ENCODE peak calls at places on chromosomes 16 and 17, in four cellular contexts. One of them, this sample, is unnamed.

GRCh38 chr17:61475726-61476125 is 23.5 kb downstream of the TBX4 start:
- DNase-seq in HepG2: no peak
- DNase-seq in H1: no peak
- DNase-seq in GM12878: no peak
- DNase-seq in this sample: no peak

GRCh38 chr16:14600164-14600563 is 29.9 kb downstream of the PARN start:
- DNase-seq in HepG2: peak
- DNase-seq in H1: no peak
- DNase-seq in GM12878: no peak
- DNase-seq in this sample: peak

GRCh38 chr17:8741771-8742170 is 2.9 kb downstream of the CCDC42 start:
- DNase-seq in HepG2: no peak
- DNase-seq in H1: no peak
- DNase-seq in GM12878: no peak
- DNase-seq in this sample: no peak

GRCh38 chr17:40542562-40543411 is 22.5 kb downstream of the CCR7 start:
- DNase-seq in HepG2: peak
- DNase-seq in H1: no peak
- DNase-seq in GM12878: no peak
- DNase-seq in this sample: no peak

GRCh38 chr16:21994856-21995465 is 6.0 kb downstream of the PDZD9 start:
- DNase-seq in HepG2: peak
- DNase-seq in H1: no peak
- DNase-seq in GM12878: no peak
- DNase-seq in this sample: no peak

GRCh38 chr17:17235212-17236174 is 1.5 kb downstream of the FLCN start:
- DNase-seq in HepG2: peak
- DNase-seq in H1: no peak
- DNase-seq in GM12878: no peak
- DNase-seq in this sample: no peak

GRCh38 chr17:12024332-12024731 is 3.7 kb downstream of the MAP2K4 start:
- DNase-seq in HepG2: peak
- DNase-seq in H1: no peak
- DNase-seq in GM12878: no peak
- DNase-seq in this sample: no peak

GRCh38 chr16:1377406-1378010 is 25.8 kb downstream of the GNPTG start:
- DNase-seq in HepG2: no peak
- DNase-seq in H1: no peak
- DNase-seq in GM12878: no peak
- DNase-seq in this sample: no peak

GRCh38 chr16:51636913-51637743 is 486.1 kb upstream of the SALL1 start:
- DNase-seq in HepG2: no peak
- DNase-seq in H1: peak
- DNase-seq in GM12878: no peak
- DNase-seq in this sample: peak

GRCh38 chr17:64148699-64149098 is 18.8 kb upstream of the ERN1 start:
- DNase-seq in HepG2: no peak
- DNase-seq in H1: no peak
- DNase-seq in GM12878: no peak
- DNase-seq in this sample: peak

GRCh38 chr17:58264407-58265103 is 16.2 kb downstream of the MPO start:
- DNase-seq in HepG2: no peak
- DNase-seq in H1: no peak
- DNase-seq in GM12878: no peak
- DNase-seq in this sample: no peak

GRCh38 chr16:51896013-51896412 is 650.9 kb downstream of the TOX3 start:
- DNase-seq in HepG2: no peak
- DNase-seq in H1: peak
- DNase-seq in GM12878: no peak
- DNase-seq in this sample: peak

GRCh38 chr17:83178533-83179201 is 99.3 kb downstream of the METRNL start:
- DNase-seq in HepG2: no peak
- DNase-seq in H1: no peak
- DNase-seq in GM12878: no peak
- DNase-seq in this sample: no peak
- TF ChIP-seq ZNF274 in HepG2: no peak
- TF ChIP-seq ZNF274 in H1: no peak
- TF ChIP-seq ZNF274 in GM12878: no peak
- TF ChIP-seq ZNF274 in this sample: no peak

GRCh38 chr16:2766430-2767139 is 10.5 kb downstream of the ELOB start:
- DNase-seq in HepG2: no peak
- DNase-seq in H1: no peak
- DNase-seq in GM12878: no peak
- DNase-seq in this sample: no peak
- TF ChIP-seq SUZ12 in HepG2: no peak
- TF ChIP-seq SUZ12 in H1: no peak
- TF ChIP-seq SUZ12 in GM12878: no peak
- TF ChIP-seq SUZ12 in this sample: no peak

GRCh38 chr16:4925791-4926190 is 11.2 kb downstream of the PPL start:
- DNase-seq in HepG2: no peak
- DNase-seq in H1: no peak
- DNase-seq in GM12878: no peak
- DNase-seq in this sample: no peak
- H3K4me3 ChIP-seq in HepG2: no peak
- H3K4me3 ChIP-seq in H1: no peak
- H3K4me3 ChIP-seq in GM12878: no peak
- H3K4me3 ChIP-seq in this sample: no peak

GRCh38 chr17:28335201-28335958 is at the start of the genes IFT20 and TNFAIP1:
- DNase-seq in HepG2: peak
- DNase-seq in H1: peak
- DNase-seq in GM12878: peak
- DNase-seq in this sample: peak

GRCh38 chr17:28334176-28334575 is 1.1 kb downstream of the IFT20 start:
- DNase-seq in HepG2: no peak
- DNase-seq in H1: no peak
- DNase-seq in GM12878: no peak
- DNase-seq in this sample: no peak

GRCh38 chr17:28333083-28333746 is 2.1 kb downstream of the IFT20 start:
- DNase-seq in HepG2: no peak
- DNase-seq in H1: no peak
- DNase-seq in GM12878: no peak
- DNase-seq in this sample: no peak

GRCh38 chr17:28335959-28336871 is 654 bp downstream of the TNFAIP1 start:
- DNase-seq in HepG2: peak
- DNase-seq in H1: no peak
- DNase-seq in GM12878: no peak
- DNase-seq in this sample: peak

GRCh38 chr17:28334666-28335200 is 539 bp downstream of the IFT20 start:
- DNase-seq in HepG2: no peak
- DNase-seq in H1: no peak
- DNase-seq in GM12878: no peak
- DNase-seq in this sample: no peak
- TF ChIP-seq ZNF274 in HepG2: no peak
- TF ChIP-seq ZNF274 in H1: no peak
- TF ChIP-seq ZNF274 in GM12878: no peak
- TF ChIP-seq ZNF274 in this sample: no peak

GRCh38 chr17:34582185-34582900 is 3.0 kb downstream of the TMEM132E start:
- DNase-seq in HepG2: no peak
- DNase-seq in H1: no peak
- DNase-seq in GM12878: no peak
- DNase-seq in this sample: no peak

GRCh38 chr17:34579979-34580684 is 750 bp downstream of the TMEM132E start:
- DNase-seq in HepG2: no peak
- DNase-seq in H1: no peak
- DNase-seq in GM12878: no peak
- DNase-seq in this sample: no peak

GRCh38 chr17:34581446-34582184 is 2.2 kb downstream of the TMEM132E start:
- DNase-seq in HepG2: no peak
- DNase-seq in H1: no peak
- DNase-seq in GM12878: no peak
- DNase-seq in this sample: no peak

GRCh38 chr17:34579017-34579946 is at the start of gene TMEM132E:
- DNase-seq in HepG2: no peak
- DNase-seq in H1: no peak
- DNase-seq in GM12878: no peak
- DNase-seq in this sample: no peak

GRCh38 chr17:34580685-34581445 is 1.5 kb downstream of the TMEM132E start:
- DNase-seq in HepG2: no peak
- DNase-seq in H1: no peak
- DNase-seq in GM12878: no peak
- DNase-seq in this sample: no peak
- TF ChIP-seq SUZ12 in HepG2: no peak
- TF ChIP-seq SUZ12 in H1: peak
- TF ChIP-seq SUZ12 in GM12878: no peak
- TF ChIP-seq SUZ12 in this sample: no peak

GRCh38 chr16:4936991-4937781 is at the start of gene PPL:
- DNase-seq in HepG2: peak
- DNase-seq in H1: no peak
- DNase-seq in GM12878: no peak
- DNase-seq in this sample: peak
- H3K4me3 ChIP-seq in HepG2: peak
- H3K4me3 ChIP-seq in H1: peak
- H3K4me3 ChIP-seq in GM12878: peak
- H3K4me3 ChIP-seq in this sample: peak